ENCODE peak calls at places on chromosomes 6 and 20, in seven cellular contexts. H, F, G, K, A, V and N are unnamed samples.

GRCh38 chr6:116971959-116972358 is 94.9 kb downstream of the RFX6 start:
- DNase-seq in H (no peak), K (peak), A (peak), V (peak), F (no peak), G (peak), N (peak)

GRCh38 chr20:10511166-10511506 is 76.0 kb downstream of the SLX4IP start:
- DNase-seq in F (no peak), H (no peak), G (no peak), V (no peak), K (no peak), A (no peak), N (no peak)

GRCh38 chr6:168368971-168369370 is 49.4 kb upstream of the DACT2 start:
- DNase-seq in V (no peak), G (no peak), A (no peak), K (no peak), H (no peak), F (no peak), N (no peak)

GRCh38 chr6:3718407-3718806 is 33.1 kb downstream of the PXDC1 start:
- DNase-seq in K (no peak), A (no peak), H (no peak), F (no peak), V (no peak), G (no peak), N (no peak)

GRCh38 chr6:161644521-161644920 is 370.7 kb upstream of the AGPAT4 start:
- DNase-seq in H (peak), G (no peak), A (no peak), F (no peak), V (no peak), K (no peak), N (no peak)

GRCh38 chr6:13422601-13423247 is 64.7 kb downstream of the GFOD1 start:
- DNase-seq in F (no peak), K (peak), V (peak), G (peak), A (no peak), H (no peak), N (no peak)

GRCh38 chr6:43771210-43771857 is 1.3 kb downstream of the VEGFA start:
- DNase-seq in H (peak), G (peak), A (no peak), F (peak), K (peak), V (peak), N (no peak)

GRCh38 chr20:2914160-2914559 is 40.9 kb downstream of the PTPRA start:
- DNase-seq in V (no peak), H (no peak), F (no peak), K (no peak), A (no peak), G (no peak), N (no peak)

GRCh38 chr20:4169360-4170214 is 154.2 kb upstream of the RNF24 start:
- DNase-seq in A (no peak), H (no peak), V (no peak), F (no peak), K (no peak), G (no peak), N (peak)

GRCh38 chr6:155380666-155381332 is 66.5 kb upstream of the TFB1M start:
- DNase-seq in K (no peak), A (no peak), F (no peak), V (no peak), H (no peak), G (no peak), N (no peak)

GRCh38 chr20:4190792-4191519 is 175.6 kb upstream of the RNF24 start:
- DNase-seq in V (no peak), G (no peak), K (no peak), A (no peak), H (no peak), F (no peak), N (no peak)

GRCh38 chr6:22328499-22328898 is 31.7 kb upstream of the PRL start:
- DNase-seq in H (no peak), K (peak), F (no peak), V (no peak), A (no peak), G (no peak), N (no peak)

GRCh38 chr6:754202-754601 is 61.3 kb upstream of the EXOC2 start:
- DNase-seq in K (no peak), G (no peak), H (no peak), F (no peak), V (no peak), A (no peak), N (no peak)

GRCh38 chr6:48061630-48062029 is 49.4 kb downstream of the PTCHD4 start:
- DNase-seq in V (no peak), G (no peak), K (no peak), F (no peak), H (no peak), A (no peak), N (no peak)

GRCh38 chr6:17640477-17640917 is 40.4 kb downstream of the FAM8A1 start:
- DNase-seq in H (no peak), A (no peak), F (no peak), K (no peak), V (no peak), G (no peak), N (no peak)

GRCh38 chr6:153435787-153436186 is 304.7 kb upstream of the RGS17 start:
- DNase-seq in V (no peak), H (no peak), A (no peak), G (no peak), F (no peak), K (no peak), N (no peak)

GRCh38 chr6:77034161-77034560 is 429.1 kb downstream of the HTR1B start:
- DNase-seq in F (no peak), K (peak), A (no peak), V (peak), G (peak), H (no peak), N (no peak)

GRCh38 chr6:135088232-135088760 is 33.7 kb upstream of the HBS1L start:
- DNase-seq in K (no peak), F (no peak), G (no peak), H (no peak), V (no peak), A (no peak), N (no peak)

GRCh38 chr6:21749754-21750153 is 156.2 kb downstream of the SOX4 start:
- DNase-seq in K (no peak), F (no peak), G (peak), V (no peak), H (no peak), A (no peak), N (no peak)

GRCh38 chr6:148502773-148503135 is 160.1 kb downstream of the SASH1 start:
- DNase-seq in V (no peak), K (no peak), G (no peak), F (no peak), A (no peak), H (no peak), N (no peak)

GRCh38 chr6:111938710-111939109 is 65.5 kb upstream of the FYN start:
- DNase-seq in F (no peak), H (no peak), K (peak), G (no peak), A (peak), V (no peak), N (no peak)

GRCh38 chr6:166569206-166569605 is 17.3 kb downstream of the RAMACL start:
- DNase-seq in G (no peak), F (no peak), K (no peak), H (no peak), A (no peak), V (no peak), N (no peak)

GRCh38 chr20:40678286-40678835 is 10.7 kb downstream of the MAFB start:
- DNase-seq in G (no peak), A (no peak), F (no peak), K (no peak), V (no peak), H (no peak), N (no peak)

GRCh38 chr20:60137657-60138245 is 179.5 kb downstream of the CDH26 start:
- DNase-seq in V (peak), A (no peak), G (peak), F (no peak), H (no peak), K (no peak), N (peak)

GRCh38 chr6:117265425-117266266 is at the start of gene VGLL2:
- DNase-seq in G (peak), F (no peak), A (no peak), H (peak), V (peak), K (peak), N (no peak)

GRCh38 chr6:63802606-63803206 is 167.1 kb downstream of the PHF3 start:
- DNase-seq in H (no peak), V (no peak), A (peak), K (no peak), G (no peak), F (no peak), N (no peak)

GRCh38 chr6:159836294-159837140 is 36.4 kb downstream of the PNLDC1 start:
- DNase-seq in A (no peak), G (no peak), F (no peak), K (no peak), V (no peak), H (no peak), N (no peak)

GRCh38 chr20:10927011-10927583 is 253.3 kb upstream of the JAG1 start:
- DNase-seq in H (no peak), G (no peak), A (no peak), V (no peak), K (no peak), F (no peak), N (no peak)

GRCh38 chr6:150275489-150275888 is 93.3 kb upstream of the IYD start:
- DNase-seq in K (no peak), F (no peak), A (no peak), G (no peak), V (no peak), H (no peak), N (no peak)

GRCh38 chr6:144055121-144055931 is 40.0 kb downstream of the SF3B5 start:
- DNase-seq in F (no peak), H (no peak), K (no peak), V (no peak), A (no peak), G (no peak), N (no peak)

GRCh38 chr20:62666736-62667529 is 24.6 kb downstream of the SLCO4A1 start:
- DNase-seq in F (no peak), V (no peak), K (no peak), H (peak), A (no peak), G (no peak), N (no peak)